ENCODE peak calls at places on chromosomes 4 and X, in five cellular contexts. W is upper lobe of right lung, D is mammary epithelial cell, Q is fibroblast of pulmonary artery, L is heart right ventricle. N is an unnamed sample.

GRCh38 chr4:121278811-121279368 is 101.9 kb downstream of the QRFPR start:
- DNase-seq in Q (peak; percentile 68), D (peak; percentile 8), L (no peak), W (no peak), N (peak; percentile 38)

GRCh38 chr4:24971192-24971591 is 58.4 kb upstream of the CCDC149 start:
- DNase-seq in L (no peak), W (no peak), D (peak; percentile 79), Q (no peak), N (no peak)

GRCh38 chr4:19739101-19739651 is 512.5 kb upstream of the SLIT2 start:
- DNase-seq in D (peak; percentile 47), W (no peak), Q (peak; percentile 96), L (no peak), N (peak; percentile 95)

GRCh38 chrX:151754042-151754419 is 19.5 kb downstream of the CNGA2 start:
- DNase-seq in W (no peak), L (no peak), Q (peak; percentile 22), D (peak; percentile 79), N (peak; percentile 76)

GRCh38 chr4:82842593-82842992 is 44.0 kb upstream of the SCD5 start:
- DNase-seq in D (no peak), L (no peak), Q (peak; percentile 45), W (no peak), N (no peak)

GRCh38 chr4:125489952-125490690 is 175.4 kb downstream of the FAT4 start:
- DNase-seq in D (no peak), W (no peak), L (no peak), Q (no peak), N (no peak)

GRCh38 chr4:122716825-122717448 is 15.6 kb upstream of the BBS12 start:
- DNase-seq in D (peak; percentile 48), W (no peak), Q (peak; percentile 81), L (peak; percentile 29), N (peak; percentile 63)

GRCh38 chr4:67892905-67893304 is 9.1 kb upstream of the TMPRSS11D start:
- DNase-seq in D (no peak), L (no peak), W (no peak), Q (no peak), N (no peak)

GRCh38 chrX:87664381-87664780 is 146.8 kb downstream of the KLHL4 start:
- DNase-seq in W (no peak), L (no peak), Q (peak; percentile 68), D (peak; percentile 18), N (peak; percentile 39)

GRCh38 chr4:187059031-187059430 is 335.4 kb upstream of the FAT1 start:
- DNase-seq in L (no peak), W (no peak), D (no peak), Q (no peak), N (no peak)

GRCh38 chrX:131977619-131978018 is 45.5 kb upstream of the STK26 start:
- DNase-seq in W (no peak), D (no peak), Q (peak; percentile 3), L (no peak), N (peak; percentile 2)

GRCh38 chr4:40325406-40326019 is 9.6 kb upstream of the CHRNA9 start:
- DNase-seq in D (peak; percentile 52), Q (peak; percentile 83), L (no peak), W (no peak), N (peak; percentile 78)

GRCh38 chr4:179695175-179695574 is 2252.9 kb upstream of the AGA start:
- DNase-seq in Q (peak; percentile 27), W (no peak), D (peak; percentile 5), L (no peak), N (peak; percentile 90)

GRCh38 chrX:76159453-76159852 is 13.4 kb upstream of the PBDC1 start:
- DNase-seq in L (no peak), Q (no peak), W (no peak), D (no peak), N (no peak)

GRCh38 chrX:64739792-64740378 is 236.4 kb downstream of the ZC4H2 start:
- DNase-seq in W (no peak), L (no peak), Q (no peak), D (no peak), N (no peak)

GRCh38 chr4:76108467-76109181 is 34.1 kb downstream of the ART3 start:
- DNase-seq in Q (peak; percentile 29), L (no peak), W (no peak), D (peak; percentile 49), N (no peak)

DNA sequence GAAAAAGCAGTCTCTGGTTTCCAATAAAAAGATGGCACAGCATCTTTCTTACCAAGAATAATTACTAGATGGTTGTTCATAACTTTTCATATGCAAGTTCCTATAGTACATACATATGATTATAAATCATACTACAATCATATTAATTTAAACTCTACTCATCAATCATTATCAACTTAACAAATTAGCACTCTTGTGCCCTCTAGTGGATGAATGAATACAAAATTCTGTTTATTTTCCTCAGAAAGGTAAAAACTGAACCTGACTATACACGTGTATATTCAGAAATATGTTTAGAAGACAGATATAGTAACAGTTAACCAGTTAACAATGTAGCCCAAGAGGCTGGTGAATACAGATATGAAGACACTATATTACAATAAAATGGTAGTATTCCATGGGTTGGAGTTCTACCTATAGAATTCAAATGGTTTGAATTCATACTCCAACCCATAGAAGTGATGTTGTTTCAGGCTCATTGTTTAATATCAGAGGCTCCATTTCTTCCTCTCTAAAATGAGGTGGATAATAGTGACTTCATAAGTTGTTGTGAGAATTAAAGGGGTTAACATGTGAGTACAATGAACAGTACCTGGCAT is 100.0 kb downstream of the ADAMTS3 start:
- DNase-seq in W (no peak), L (no peak), Q (peak; percentile 60), D (peak; percentile 25), N (peak; percentile 46)
- TF ChIP-seq CTCF in W (peak; percentile 57), L (peak; percentile 67), Q (peak; percentile 49), D (peak; percentile 49), N (peak; percentile 42)

GRCh38 chr4:57854748-57855147 is 744.6 kb upstream of the IGFBP7 start:
- DNase-seq in L (no peak), W (no peak), D (no peak), Q (no peak), N (no peak)
- H3K4me3 ChIP-seq in L (peak overlapping the region; percentile 15), W (no peak overlapping the region), D (no peak overlapping the region), Q (no peak overlapping the region), N (no peak overlapping the region)

DNA sequence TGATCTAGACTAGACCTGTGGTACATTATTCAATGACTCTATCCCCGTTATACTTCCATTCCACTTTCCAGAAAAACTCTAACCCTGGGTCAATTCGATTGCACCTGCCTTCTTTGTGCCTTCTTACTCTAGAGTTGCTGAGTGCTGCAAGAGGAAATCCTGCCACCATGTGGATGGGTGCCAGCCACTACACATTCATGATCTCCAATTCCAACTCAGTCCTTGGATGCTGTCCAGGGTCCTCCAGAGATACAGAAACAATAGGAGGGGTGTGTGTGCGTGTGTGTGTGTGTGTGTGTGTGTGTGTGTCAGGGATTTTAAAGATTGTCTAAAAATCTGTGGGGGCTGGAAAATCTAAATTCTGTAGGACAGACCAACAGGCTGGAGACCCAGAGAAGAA is 42.9 kb upstream of the INTS6L start:
- DNase-seq in L (peak; percentile 49), Q (peak; percentile 91), D (peak; percentile 61), W (peak; percentile 67), N (peak; percentile 61)
- TF ChIP-seq CTCF in L (peak; percentile 28), Q (peak; percentile 53), D (peak; percentile 73), W (peak; percentile 36), N (peak; percentile 45)

GRCh38 chr4:105895324-105895608 is at the start of gene NPNT:
- DNase-seq in W (no peak), D (no peak), Q (no peak), L (peak; percentile 13), N (no peak)
- H3K4me3 ChIP-seq in W (peak within 1 kb of the TSS; percentile 72), D (peak within 1 kb of the TSS; percentile 20), Q (no peak within 1 kb of the TSS), L (peak within 1 kb of the TSS; percentile 61), N (peak within 1 kb of the TSS; percentile 16)

DNA sequence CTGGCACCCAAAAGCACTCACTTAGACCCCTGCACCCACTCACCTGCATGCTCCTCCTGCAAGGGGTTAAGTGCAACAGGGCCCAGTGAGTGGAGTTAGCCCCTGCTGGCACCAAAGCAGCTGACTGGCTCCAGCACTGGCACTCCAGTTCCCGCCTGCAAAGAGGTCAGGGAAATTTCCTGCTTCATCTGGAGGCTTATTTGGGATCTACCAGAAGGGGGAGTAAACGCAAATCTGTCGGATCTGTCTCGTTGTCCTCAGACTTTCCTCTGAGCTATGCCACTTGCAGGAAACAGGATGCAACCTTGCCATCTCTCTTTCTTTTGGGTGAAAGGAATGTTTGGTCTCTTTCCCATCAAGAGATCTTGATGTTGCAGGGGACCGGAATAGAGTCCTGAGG is 435.6 kb downstream of the PCDH10 start:
- DNase-seq in L (no peak), W (no peak), D (no peak), Q (no peak), N (no peak)
- TF ChIP-seq CTCF in L (no peak), W (no peak), D (no peak), Q (peak; percentile 10), N (no peak)